ENCODE peak calls at places on chromosomes 1 and 21, in seven cellular contexts. V is DMS 273 treated with DMSO at 0.1 percent for 48 hours; Z is EL; C is anterior cingulate cortex; D is A172; B is IMR-90; G is effector memory CD8-positive, alpha-beta T cell. K is an unnamed sample.

GRCh38 chr1:234730542-234731370 is 120.8 kb upstream of the IRF2BP2 start:
- DNase-seq in V (no peak), Z (no peak), C (no peak), D (no peak), B (no peak), G (peak; percentile 11), K (peak; percentile 58)

GRCh38 chr1:29120955-29121485 is 2.7 kb downstream of the TMEM200B start:
- DNase-seq in V (no peak), Z (peak; percentile 45), C (no peak), D (no peak), B (peak; percentile 16), G (peak; percentile 54), K (peak; percentile 69)

GRCh38 chr1:161954466-161954865 is 69.2 kb downstream of the OLFML2B start:
- DNase-seq in V (no peak), Z (no peak), C (no peak), D (no peak), B (peak; percentile 47), G (no peak), K (no peak)

GRCh38 chr1:76867342-76868130 is at the start of gene ST6GALNAC5:
- DNase-seq in V (peak; percentile 6), Z (peak; percentile 71), C (peak; percentile 13), D (no peak), B (peak; percentile 9), G (no peak), K (no peak)

GRCh38 chr1:234975122-234975940 is 153.3 kb downstream of the TOMM20 start:
- DNase-seq in V (no peak), Z (peak; percentile 95), C (no peak), D (peak; percentile 98), B (peak; percentile 95), G (no peak), K (no peak)

GRCh38 chr21:44425307-44425894 is 29.9 kb upstream of the LRRC3 start:
- DNase-seq in V (no peak), Z (no peak), C (no peak), D (no peak), B (no peak), G (no peak), K (no peak)

GRCh38 chr1:212110617-212111016 is 75.1 kb downstream of the DTL start:
- DNase-seq in V (no peak), Z (no peak), C (no peak), D (no peak), B (peak; percentile 22), G (no peak), K (no peak)

GRCh38 chr1:180171691-180172090 is 17.0 kb downstream of the QSOX1 start:
- DNase-seq in V (no peak), Z (no peak), C (no peak), D (no peak), B (no peak), G (no peak), K (no peak)

GRCh38 chr1:14255711-14256110 is 342.8 kb upstream of the KAZN start:
- DNase-seq in V (no peak), Z (no peak), C (no peak), D (no peak), B (no peak), G (no peak), K (no peak)

GRCh38 chr1:53572061-53572801 is 113.0 kb downstream of the DMRTB1 start:
- DNase-seq in V (peak; percentile 12), Z (peak; percentile 88), C (no peak), D (peak; percentile 87), B (peak; percentile 73), G (no peak), K (no peak)

GRCh38 chr1:96710708-96711477 is 10.7 kb upstream of the PTBP2 start:
- DNase-seq in V (no peak), Z (peak; percentile 35), C (no peak), D (no peak), B (peak; percentile 69), G (no peak), K (no peak)

GRCh38 chr1:84892657-84893618 is at the start of gene LPAR3:
- DNase-seq in V (peak; percentile 32), Z (peak; percentile 58), C (no peak), D (no peak), B (no peak), G (no peak), K (no peak)

GRCh38 chr1:5910666-5911065 is 81.6 kb downstream of the NPHP4 start:
- DNase-seq in V (no peak), Z (no peak), C (no peak), D (no peak), B (no peak), G (no peak), K (no peak)

GRCh38 chr21:31406510-31406909 is 62.4 kb upstream of the TIAM1 start:
- DNase-seq in V (no peak), Z (no peak), C (no peak), D (no peak), B (no peak), G (no peak), K (no peak)

GRCh38 chr1:230141797-230142607 is 75.0 kb downstream of the GALNT2 start:
- DNase-seq in V (no peak), Z (no peak), C (no peak), D (no peak), B (no peak), G (no peak), K (no peak)

GRCh38 chr1:228174482-228175315 is 9.1 kb downstream of the IBA57 start:
- DNase-seq in V (no peak), Z (no peak), C (no peak), D (no peak), B (no peak), G (peak; percentile 53), K (no peak)

GRCh38 chr1:121443131-121443530 is 258.4 kb downstream of the SRGAP2C start:
- DNase-seq in V (no peak), Z (peak; percentile 74), C (no peak), D (peak; percentile 13), B (peak; percentile 7), G (no peak), K (no peak)

GRCh38 chr1:174652496-174653280 is 204.9 kb downstream of the GPR52 start:
- DNase-seq in V (no peak), Z (no peak), C (no peak), D (no peak), B (no peak), G (no peak), K (no peak)

GRCh38 chr21:17660862-17661261 is 48.2 kb upstream of the BTG3 start:
- DNase-seq in V (no peak), Z (no peak), C (peak; percentile 32), D (no peak), B (no peak), G (no peak), K (no peak)

GRCh38 chr1:20710450-20711284 is 7.1 kb downstream of the KIF17 start:
- DNase-seq in V (no peak), Z (no peak), C (no peak), D (no peak), B (no peak), G (no peak), K (no peak)

GRCh38 chr1:228081578-228082259 is 789 bp upstream of the ARF1 start:
- DNase-seq in V (no peak), Z (no peak), C (no peak), D (no peak), B (no peak), G (no peak), K (peak; percentile 43)

GRCh38 chr1:44220755-44221154 is 7.5 kb downstream of the DMAP1 start:
- DNase-seq in V (no peak), Z (no peak), C (no peak), D (no peak), B (no peak), G (no peak), K (no peak)

GRCh38 chr21:37214952-37215351 is 52.2 kb downstream of the VPS26C start:
- DNase-seq in V (no peak), Z (no peak), C (no peak), D (no peak), B (no peak), G (no peak), K (no peak)

GRCh38 chr1:207069858-207070506 is 16.9 kb downstream of the PFKFB2 start:
- DNase-seq in V (no peak), Z (no peak), C (no peak), D (no peak), B (no peak), G (no peak), K (no peak)

GRCh38 chr21:21156397-21156796 is 158.2 kb downstream of the NCAM2 start:
- DNase-seq in V (no peak), Z (no peak), C (no peak), D (no peak), B (no peak), G (no peak), K (no peak)

GRCh38 chr1:6464514-6464836 is 1.5 kb downstream of the TNFRSF25 start:
- DNase-seq in V (no peak), Z (no peak), C (no peak), D (peak; percentile 46), B (no peak), G (no peak), K (no peak)

GRCh38 chr1:231940721-231941120 is 314.1 kb downstream of the DISC1 start:
- DNase-seq in V (peak; percentile 13), Z (no peak), C (no peak), D (peak; percentile 72), B (no peak), G (no peak), K (no peak)

GRCh38 chr21:36747114-36747814 is 48.3 kb downstream of the SIM2 start:
- DNase-seq in V (no peak), Z (no peak), C (no peak), D (no peak), B (no peak), G (no peak), K (no peak)

GRCh38 chr1:155277896-155278688 is 829 bp downstream of the HCN3 start:
- DNase-seq in V (peak; percentile 29), Z (peak; percentile 30), C (no peak), D (peak; percentile 42), B (peak; percentile 15), G (peak; percentile 64), K (peak; percentile 54)

GRCh38 chr1:31934251-31934650 is 3.9 kb downstream of the PTP4A2 start:
- DNase-seq in V (no peak), Z (no peak), C (no peak), D (no peak), B (no peak), G (no peak), K (no peak)

GRCh38 chr1:43603004-43603403 is 46.9 kb upstream of the KDM4A start:
- DNase-seq in V (no peak), Z (no peak), C (no peak), D (no peak), B (no peak), G (no peak), K (no peak)

GRCh38 chr1:47881505-47882442 is 115.4 kb downstream of the TRABD2B start:
- DNase-seq in V (no peak), Z (peak; percentile 3), C (no peak), D (no peak), B (peak; percentile 33), G (no peak), K (no peak)

GRCh38 chr1:244381887-244382565 is 69.7 kb downstream of the ADSS2 start:
- DNase-seq in V (no peak), Z (peak; percentile 76), C (no peak), D (peak; percentile 74), B (peak; percentile 76), G (no peak), K (no peak)

GRCh38 chr1:22133247-22133927 is 9.5 kb downstream of the WNT4 start:
- DNase-seq in V (peak; percentile 52), Z (no peak), C (no peak), D (no peak), B (no peak), G (no peak), K (no peak)

GRCh38 chr1:3244539-3245315 is 175.7 kb downstream of the PRDM16 start:
- DNase-seq in V (no peak), Z (no peak), C (no peak), D (peak; percentile 47), B (no peak), G (no peak), K (no peak)

GRCh38 chr1:41906977-41907376 is 11.7 kb downstream of the HIVEP3 start:
- DNase-seq in V (no peak), Z (no peak), C (no peak), D (no peak), B (no peak), G (no peak), K (no peak)

GRCh38 chr1:51768971-51769601 is 109.4 kb downstream of the NRDC start:
- DNase-seq in V (peak; percentile 17), Z (peak; percentile 61), C (no peak), D (peak; percentile 42), B (peak; percentile 80), G (no peak), K (no peak)

GRCh38 chr1:1086911-1087341 is 12.8 kb upstream of the RNF223 start:
- DNase-seq in V (no peak), Z (no peak), C (no peak), D (no peak), B (no peak), G (no peak), K (no peak)

K was measured in GM06990.